ENCODE peak calls at places on chromosomes 16 and 17, in five cellular contexts. D is AG09319; T is stimulated activated CD8-positive, alpha-beta memory T cell treated with anti-CD3 and anti-CD28 coated beads, Interleukin-15, amount 100 ng/mL, for 24 hours; Q is Kasumi-1; J is NCI-H1105. V is an unnamed sample.

GRCh38 chr17:28712037-28712704 is 483 bp upstream of the PROCA1 start:
- DNase-seq in D (no peak), T (no peak), Q (peak), J (no peak), V (peak)

GRCh38 chr16:5041604-5042133 is 7.9 kb upstream of the NAGPA start:
- DNase-seq in D (no peak), T (no peak), Q (no peak), J (no peak), V (no peak)

GRCh38 chr16:84514874-84515835 is 10.7 kb upstream of the MEAK7 start:
- DNase-seq in D (no peak), T (peak), Q (peak), J (no peak), V (peak)

GRCh38 chr17:49822829-49823228 is 25.0 kb downstream of the TAC4 start:
- DNase-seq in D (peak), T (no peak), Q (no peak), J (no peak), V (peak)

GRCh38 chr16:923184-923583 is 47.6 kb downstream of the LMF1 start:
- DNase-seq in D (no peak), T (no peak), Q (no peak), J (no peak), V (no peak)

GRCh38 chr16:2475413-2476344 is 752 bp downstream of the TBC1D24 start:
- DNase-seq in D (no peak), T (no peak), Q (no peak), J (no peak), V (peak)

GRCh38 chr16:29641561-29641960 is 21.5 kb upstream of the SPN start:
- DNase-seq in D (no peak), T (no peak), Q (peak), J (no peak), V (peak)

GRCh38 chr17:19000531-19001011 is 4.0 kb downstream of the FAM83G start:
- DNase-seq in D (no peak), T (no peak), Q (no peak), J (no peak), V (no peak)

GRCh38 chr16:55628306-55628968 is 27.4 kb upstream of the SLC6A2 start:
- DNase-seq in D (no peak), T (no peak), Q (no peak), J (no peak), V (no peak)

GRCh38 chr17:51487947-51488346 is 227.6 kb downstream of the UTP18 start:
- DNase-seq in D (no peak), T (no peak), Q (peak), J (no peak), V (no peak)

GRCh38 chr16:81201267-81201666 is 37.2 kb upstream of the BCO1 start:
- DNase-seq in D (no peak), T (no peak), Q (no peak), J (no peak), V (no peak)

GRCh38 chr16:35639233-35640205 is 2180.1 kb downstream of the TP53TG3F start:
- DNase-seq in D (no peak), T (no peak), Q (no peak), J (no peak), V (no peak)

GRCh38 chr16:20510323-20510722 is 59.0 kb downstream of the ACSM2A start:
- DNase-seq in D (no peak), T (no peak), Q (no peak), J (no peak), V (no peak)

GRCh38 chr17:81486174-81486810 is 26.3 kb downstream of the ACTG1 start:
- DNase-seq in D (no peak), T (no peak), Q (peak), J (no peak), V (peak)

GRCh38 chr17:59372138-59372751 is 40.8 kb downstream of the YPEL2 start:
- DNase-seq in D (peak), T (no peak), Q (peak), J (no peak), V (peak)

GRCh38 chr17:76490112-76490710 is 11.0 kb downstream of the RHBDF2 start:
- DNase-seq in D (no peak), T (no peak), Q (no peak), J (no peak), V (no peak)

GRCh38 chr16:52976539-52977167 is 76.0 kb downstream of the CHD9NB start:
- DNase-seq in D (no peak), T (no peak), Q (peak), J (no peak), V (no peak)

GRCh38 chr16:56506941-56507340 is 12.9 kb downstream of the BBS2 start:
- DNase-seq in D (peak), T (no peak), Q (no peak), J (no peak), V (no peak)

GRCh38 chr17:50425682-50426471 is at the start of gene ACSF2:
- DNase-seq in D (no peak), T (peak), Q (peak), J (no peak), V (peak)

GRCh38 chr16:66926171-66926570 is 836 bp upstream of the RRAD start:
- DNase-seq in D (no peak), T (no peak), Q (no peak), J (no peak), V (no peak)

GRCh38 chr17:3962217-3963069 is 1.8 kb downstream of the ATP2A3 start:
- DNase-seq in D (no peak), T (no peak), Q (no peak), J (no peak), V (no peak)

GRCh38 chr17:60110586-60110985 is 31.9 kb upstream of the HEATR6 start:
- DNase-seq in D (no peak), T (no peak), Q (no peak), J (no peak), V (no peak)

GRCh38 chr16:4606354-4606753 is 8.3 kb downstream of the UBALD1 start:
- DNase-seq in D (no peak), T (no peak), Q (no peak), J (no peak), V (no peak)

GRCh38 chr17:2123467-2124251 is 68.8 kb downstream of the HIC1 start:
- DNase-seq in D (no peak), T (no peak), Q (peak), J (no peak), V (peak)

GRCh38 chr17:68697850-68698313 is 96.7 kb upstream of the FAM20A start:
- DNase-seq in D (peak), T (no peak), Q (no peak), J (no peak), V (peak)

GRCh38 chr17:80724723-80725388 is 180.2 kb downstream of the RPTOR start:
- DNase-seq in D (no peak), T (no peak), Q (no peak), J (no peak), V (no peak)

GRCh38 chr16:55552621-55553020 is 13.9 kb upstream of the CAPNS2 start:
- DNase-seq in D (no peak), T (no peak), Q (no peak), J (no peak), V (no peak)

GRCh38 chr17:63506627-63507026 is 16.5 kb upstream of the KCNH6 start:
- DNase-seq in D (no peak), T (no peak), Q (no peak), J (no peak), V (no peak)

GRCh38 chr16:83206426-83206825 is 579.7 kb downstream of the CDH13 start:
- DNase-seq in D (no peak), T (no peak), Q (no peak), J (no peak), V (peak)

GRCh38 chr17:79916991-79917901 is 78.0 kb upstream of the CBX4 start:
- DNase-seq in D (no peak), T (no peak), Q (no peak), J (no peak), V (peak)

GRCh38 chr17:1870592-1870991 is 40.8 kb downstream of the RPA1 start:
- DNase-seq in D (no peak), T (no peak), Q (no peak), J (no peak), V (no peak)

GRCh38 chr17:65586899-65587298 is 25.5 kb upstream of the AXIN2 start:
- DNase-seq in D (no peak), T (no peak), Q (no peak), J (no peak), V (no peak)

GRCh38 chr17:4577386-4577993 is 6.8 kb upstream of the SMTNL2 start:
- DNase-seq in D (no peak), T (no peak), Q (no peak), J (no peak), V (no peak)

GRCh38 chr17:19570497-19571151 is 37.0 kb downstream of the SLC47A1 start:
- DNase-seq in D (no peak), T (no peak), Q (no peak), J (no peak), V (peak)

GRCh38 chr17:45225051-45225700 is 3.5 kb downstream of the FMNL1 start:
- DNase-seq in D (no peak), T (no peak), Q (peak), J (no peak), V (no peak)